ENCODE peak calls at places on chromosomes 7 and 10, in six cellular contexts. One of them, this sample, is unnamed.

GRCh38 chr10:128578766-128579165 is 452.5 kb upstream of the MKI67 start:
- DNase-seq in HuH-7.5: no peak
- DNase-seq in left ventricle myocardium inferior: no peak
- DNase-seq in cardiac muscle cell: no peak
- DNase-seq in SW 1271: no peak
- DNase-seq in cardiac fibroblast: no peak
- DNase-seq in this sample: no peak

GRCh38 chr7:107594961-107595737 is 15.1 kb downstream of the BCAP29 start:
- DNase-seq in HuH-7.5: no peak
- DNase-seq in left ventricle myocardium inferior: no peak
- DNase-seq in cardiac muscle cell: peak
- DNase-seq in SW 1271: peak
- DNase-seq in cardiac fibroblast: peak
- DNase-seq in this sample: peak

GRCh38 chr7:2880882-2881281 is 36.8 kb upstream of the GNA12 start:
- DNase-seq in HuH-7.5: no peak
- DNase-seq in left ventricle myocardium inferior: no peak
- DNase-seq in cardiac muscle cell: peak
- DNase-seq in SW 1271: no peak
- DNase-seq in cardiac fibroblast: no peak
- DNase-seq in this sample: no peak

GRCh38 chr10:17643339-17643754 is 604 bp upstream of the STAM start:
- DNase-seq in HuH-7.5: peak
- DNase-seq in left ventricle myocardium inferior: peak
- DNase-seq in cardiac muscle cell: peak
- DNase-seq in SW 1271: peak
- DNase-seq in cardiac fibroblast: peak
- DNase-seq in this sample: peak

GRCh38 chr7:11613292-11613930 is 218.6 kb downstream of the THSD7A start:
- DNase-seq in HuH-7.5: no peak
- DNase-seq in left ventricle myocardium inferior: no peak
- DNase-seq in cardiac muscle cell: no peak
- DNase-seq in SW 1271: no peak
- DNase-seq in cardiac fibroblast: no peak
- DNase-seq in this sample: no peak

GRCh38 chr7:95027181-95027872 is 119.9 kb downstream of the PPP1R9A start:
- DNase-seq in HuH-7.5: no peak
- DNase-seq in left ventricle myocardium inferior: no peak
- DNase-seq in cardiac muscle cell: no peak
- DNase-seq in SW 1271: no peak
- DNase-seq in cardiac fibroblast: no peak
- DNase-seq in this sample: no peak

GRCh38 chr7:8638076-8638475 is 204.7 kb downstream of the NXPH1 start:
- DNase-seq in HuH-7.5: no peak
- DNase-seq in left ventricle myocardium inferior: no peak
- DNase-seq in cardiac muscle cell: no peak
- DNase-seq in SW 1271: no peak
- DNase-seq in cardiac fibroblast: no peak
- DNase-seq in this sample: no peak

GRCh38 chr10:35533565-35533964 is 71.6 kb upstream of the GJD4 start:
- DNase-seq in HuH-7.5: no peak
- DNase-seq in left ventricle myocardium inferior: no peak
- DNase-seq in cardiac muscle cell: peak
- DNase-seq in SW 1271: no peak
- DNase-seq in cardiac fibroblast: peak
- DNase-seq in this sample: no peak

GRCh38 chr10:119189811-119190282 is 11.2 kb upstream of the PRDX3 start:
- DNase-seq in HuH-7.5: no peak
- DNase-seq in left ventricle myocardium inferior: no peak
- DNase-seq in cardiac muscle cell: peak
- DNase-seq in SW 1271: no peak
- DNase-seq in cardiac fibroblast: peak
- DNase-seq in this sample: no peak

GRCh38 chr10:88908194-88908593 is 28.1 kb downstream of the STAMBPL1 start:
- DNase-seq in HuH-7.5: no peak
- DNase-seq in left ventricle myocardium inferior: no peak
- DNase-seq in cardiac muscle cell: no peak
- DNase-seq in SW 1271: no peak
- DNase-seq in cardiac fibroblast: no peak
- DNase-seq in this sample: no peak

GRCh38 chr10:51667992-51668689 is 31.3 kb downstream of the CSTF2T start:
- DNase-seq in HuH-7.5: no peak
- DNase-seq in left ventricle myocardium inferior: no peak
- DNase-seq in cardiac muscle cell: peak
- DNase-seq in SW 1271: no peak
- DNase-seq in cardiac fibroblast: no peak
- DNase-seq in this sample: no peak

GRCh38 chr7:32218741-32219283 is 148.6 kb upstream of the PDE1C start:
- DNase-seq in HuH-7.5: no peak
- DNase-seq in left ventricle myocardium inferior: no peak
- DNase-seq in cardiac muscle cell: no peak
- DNase-seq in SW 1271: no peak
- DNase-seq in cardiac fibroblast: no peak
- DNase-seq in this sample: no peak

GRCh38 chr7:22137026-22137425 is 191.3 kb upstream of the CDCA7L start:
- DNase-seq in HuH-7.5: no peak
- DNase-seq in left ventricle myocardium inferior: no peak
- DNase-seq in cardiac muscle cell: no peak
- DNase-seq in SW 1271: no peak
- DNase-seq in cardiac fibroblast: peak
- DNase-seq in this sample: no peak

GRCh38 chr7:151209588-151209987 is 700 bp downstream of the H2BK1 start:
- DNase-seq in HuH-7.5: no peak
- DNase-seq in left ventricle myocardium inferior: no peak
- DNase-seq in cardiac muscle cell: no peak
- DNase-seq in SW 1271: no peak
- DNase-seq in cardiac fibroblast: no peak
- DNase-seq in this sample: no peak

GRCh38 chr10:85922363-85923129 is 444.0 kb downstream of the GRID1 start:
- DNase-seq in HuH-7.5: no peak
- DNase-seq in left ventricle myocardium inferior: no peak
- DNase-seq in cardiac muscle cell: no peak
- DNase-seq in SW 1271: no peak
- DNase-seq in cardiac fibroblast: no peak
- DNase-seq in this sample: no peak

GRCh38 chr7:154859747-154860620 is 142.9 kb downstream of the PAXIP1 start:
- DNase-seq in HuH-7.5: no peak
- DNase-seq in left ventricle myocardium inferior: no peak
- DNase-seq in cardiac muscle cell: no peak
- DNase-seq in SW 1271: no peak
- DNase-seq in cardiac fibroblast: no peak
- DNase-seq in this sample: no peak

GRCh38 chr7:159137906-159138305 is 6.8 kb downstream of the VIPR2 start:
- DNase-seq in HuH-7.5: no peak
- DNase-seq in left ventricle myocardium inferior: no peak
- DNase-seq in cardiac muscle cell: no peak
- DNase-seq in SW 1271: no peak
- DNase-seq in cardiac fibroblast: no peak
- DNase-seq in this sample: no peak

GRCh38 chr10:31030216-31030615 is 1.4 kb downstream of the ZNF438 start:
- DNase-seq in HuH-7.5: no peak
- DNase-seq in left ventricle myocardium inferior: no peak
- DNase-seq in cardiac muscle cell: no peak
- DNase-seq in SW 1271: no peak
- DNase-seq in cardiac fibroblast: no peak
- DNase-seq in this sample: no peak

GRCh38 chr10:131218811-131219583 is 92.5 kb downstream of the TCERG1L start:
- DNase-seq in HuH-7.5: no peak
- DNase-seq in left ventricle myocardium inferior: no peak
- DNase-seq in cardiac muscle cell: no peak
- DNase-seq in SW 1271: no peak
- DNase-seq in cardiac fibroblast: no peak
- DNase-seq in this sample: no peak

GRCh38 chr7:27176962-27177794 is 3.1 kb upstream of the HOXA10 start:
- DNase-seq in HuH-7.5: no peak
- DNase-seq in left ventricle myocardium inferior: peak
- DNase-seq in cardiac muscle cell: no peak
- DNase-seq in SW 1271: no peak
- DNase-seq in cardiac fibroblast: no peak
- DNase-seq in this sample: no peak

GRCh38 chr10:99908512-99908911 is 101.2 kb downstream of the DNMBP start:
- DNase-seq in HuH-7.5: no peak
- DNase-seq in left ventricle myocardium inferior: no peak
- DNase-seq in cardiac muscle cell: no peak
- DNase-seq in SW 1271: no peak
- DNase-seq in cardiac fibroblast: no peak
- DNase-seq in this sample: no peak

GRCh38 chr10:61779950-61780659 is 117.4 kb downstream of the CABCOCO1 start:
- DNase-seq in HuH-7.5: no peak
- DNase-seq in left ventricle myocardium inferior: no peak
- DNase-seq in cardiac muscle cell: peak
- DNase-seq in SW 1271: no peak
- DNase-seq in cardiac fibroblast: peak
- DNase-seq in this sample: peak

GRCh38 chr7:91242097-91242846 is 22.0 kb upstream of the FZD1 start:
- DNase-seq in HuH-7.5: no peak
- DNase-seq in left ventricle myocardium inferior: no peak
- DNase-seq in cardiac muscle cell: peak
- DNase-seq in SW 1271: no peak
- DNase-seq in cardiac fibroblast: peak
- DNase-seq in this sample: no peak

GRCh38 chr10:125146791-125147604 is 13.4 kb downstream of the CTBP2 start:
- DNase-seq in HuH-7.5: no peak
- DNase-seq in left ventricle myocardium inferior: no peak
- DNase-seq in cardiac muscle cell: no peak
- DNase-seq in SW 1271: no peak
- DNase-seq in cardiac fibroblast: peak
- DNase-seq in this sample: peak

GRCh38 chr10:68251146-68251545 is 19.2 kb upstream of the ATOH7 start:
- DNase-seq in HuH-7.5: no peak
- DNase-seq in left ventricle myocardium inferior: no peak
- DNase-seq in cardiac muscle cell: no peak
- DNase-seq in SW 1271: no peak
- DNase-seq in cardiac fibroblast: no peak
- DNase-seq in this sample: no peak

GRCh38 chr7:15686957-15687644 is 618 bp upstream of the MEOX2 start:
- DNase-seq in HuH-7.5: no peak
- DNase-seq in left ventricle myocardium inferior: peak
- DNase-seq in cardiac muscle cell: no peak
- DNase-seq in SW 1271: no peak
- DNase-seq in cardiac fibroblast: peak
- DNase-seq in this sample: no peak

GRCh38 chr10:131825960-131826650 is 74.7 kb upstream of the PPP2R2D start:
- DNase-seq in HuH-7.5: no peak
- DNase-seq in left ventricle myocardium inferior: no peak
- DNase-seq in cardiac muscle cell: no peak
- DNase-seq in SW 1271: no peak
- DNase-seq in cardiac fibroblast: no peak
- DNase-seq in this sample: no peak

GRCh38 chr10:52213511-52213831 is 100.6 kb upstream of the DKK1 start:
- DNase-seq in HuH-7.5: no peak
- DNase-seq in left ventricle myocardium inferior: no peak
- DNase-seq in cardiac muscle cell: peak
- DNase-seq in SW 1271: no peak
- DNase-seq in cardiac fibroblast: peak
- DNase-seq in this sample: peak

GRCh38 chr10:91590142-91590903 is 42.5 kb downstream of the PPP1R3C start:
- DNase-seq in HuH-7.5: no peak
- DNase-seq in left ventricle myocardium inferior: peak
- DNase-seq in cardiac muscle cell: peak
- DNase-seq in SW 1271: no peak
- DNase-seq in cardiac fibroblast: peak
- DNase-seq in this sample: peak

GRCh38 chr7:149832332-149833041 is 5.7 kb upstream of the ZNF862 start:
- DNase-seq in HuH-7.5: no peak
- DNase-seq in left ventricle myocardium inferior: no peak
- DNase-seq in cardiac muscle cell: no peak
- DNase-seq in SW 1271: no peak
- DNase-seq in cardiac fibroblast: no peak
- DNase-seq in this sample: no peak

GRCh38 chr10:130138479-130138866 is 2.3 kb downstream of the GLRX3 start:
- DNase-seq in HuH-7.5: peak
- DNase-seq in left ventricle myocardium inferior: no peak
- DNase-seq in cardiac muscle cell: peak
- DNase-seq in SW 1271: no peak
- DNase-seq in cardiac fibroblast: peak
- DNase-seq in this sample: peak

GRCh38 chr7:104098890-104099289 is 108.9 kb downstream of the ORC5 start:
- DNase-seq in HuH-7.5: no peak
- DNase-seq in left ventricle myocardium inferior: no peak
- DNase-seq in cardiac muscle cell: no peak
- DNase-seq in SW 1271: no peak
- DNase-seq in cardiac fibroblast: no peak
- DNase-seq in this sample: no peak